ENCODE peak calls at places on chromosome 2, in six cellular contexts. H is GM23248, L is thoracic aorta, S is cerebellum, T is astrocyte, Q is GM04504. W is an unnamed sample.

GRCh38 chr2:8171608-8172007 is 510.2 kb upstream of the ID2 start:
- DNase-seq in H (peak), L (no peak), S (no peak), T (peak), Q (no peak), W (no peak)

GRCh38 chr2:44543773-44544725 is 182.3 kb downstream of the CAMKMT start:
- DNase-seq in H (peak), L (no peak), S (no peak), T (no peak), Q (no peak), W (no peak)

GRCh38 chr2:46335404-46335965 is 38.3 kb downstream of the EPAS1 start:
- DNase-seq in H (peak), L (no peak), S (no peak), T (peak), Q (no peak), W (no peak)

GRCh38 chr2:164937864-164938401 is 17.4 kb downstream of the SLC38A11 start:
- DNase-seq in H (no peak), L (no peak), S (no peak), T (no peak), Q (no peak), W (no peak)

GRCh38 chr2:40371525-40372277 is 80.2 kb downstream of the SLC8A1 start:
- DNase-seq in H (peak), L (peak), S (no peak), T (peak), Q (peak), W (no peak)

GRCh38 chr2:120398051-120398960 is 52.4 kb downstream of the INHBB start:
- DNase-seq in H (peak), L (no peak), S (no peak), T (peak), Q (peak), W (no peak)

GRCh38 chr2:84914334-84914733 is 8.9 kb downstream of the TMSB10 start:
- DNase-seq in H (no peak), L (no peak), S (no peak), T (no peak), Q (no peak), W (no peak)

GRCh38 chr2:121897335-121897970 is 142.0 kb downstream of the TSN start:
- DNase-seq in H (peak), L (no peak), S (no peak), T (peak), Q (no peak), W (no peak)

GRCh38 chr2:26727641-26728561 is 35.4 kb downstream of the KCNK3 start:
- DNase-seq in H (peak), L (no peak), S (no peak), T (no peak), Q (no peak), W (no peak)

GRCh38 chr2:129296401-129297343 is 682.8 kb upstream of the RAB6C start:
- DNase-seq in H (no peak), L (no peak), S (no peak), T (peak), Q (no peak), W (peak)

GRCh38 chr2:15539999-15540398 is 21.1 kb downstream of the NBAS start:
- DNase-seq in H (no peak), L (no peak), S (no peak), T (no peak), Q (no peak), W (no peak)

GRCh38 chr2:168469281-168469988 is 13.4 kb downstream of the CERS6 start:
- DNase-seq in H (no peak), L (no peak), S (no peak), T (no peak), Q (no peak), W (no peak)

GRCh38 chr2:207227062-207227748 is 61.5 kb upstream of the KLF7 start:
- DNase-seq in H (peak), L (no peak), S (peak), T (peak), Q (no peak), W (peak)

GRCh38 chr2:9331704-9332103 is 91.6 kb downstream of the ITGB1BP1 start:
- DNase-seq in H (no peak), L (no peak), S (no peak), T (peak), Q (no peak), W (no peak)

GRCh38 chr2:20398956-20399567 is 47.8 kb upstream of the RHOB start:
- DNase-seq in H (peak), L (no peak), S (no peak), T (no peak), Q (no peak), W (no peak)

W was measured in NCI-H187.